ENCODE peak calls at places on chromosome 17, in six cellular contexts. One of them, this sample, is unnamed.

GRCh38 chr17:64180674-64181073 is 50.7 kb upstream of the ERN1 start:
- DNase-seq in heart right ventricle: no peak
- DNase-seq in stimulated activated CD4-positive, alpha-beta T cell treated with anti-CD3 and anti-CD28 coated beads, Interleukin-2, amount 100 ng/mL, for 4 hours: no peak
- DNase-seq in activated T-helper 1 cell treated with anti-CD3 and anti-CD28 coated beads, Interleukin-2, amount 50 U/mL, for 16 hours: no peak
- DNase-seq in brain microvascular endothelial cell: no peak
- DNase-seq in posterior cingulate gyrus: no peak
- DNase-seq in this sample: no peak

GRCh38 chr17:78144736-78145641 is 1.2 kb upstream of the C17orf99 start:
- DNase-seq in heart right ventricle: peak; percentile 64
- DNase-seq in stimulated activated CD4-positive, alpha-beta T cell treated with anti-CD3 and anti-CD28 coated beads, Interleukin-2, amount 100 ng/mL, for 4 hours: no peak
- DNase-seq in activated T-helper 1 cell treated with anti-CD3 and anti-CD28 coated beads, Interleukin-2, amount 50 U/mL, for 16 hours: no peak
- DNase-seq in brain microvascular endothelial cell: no peak
- DNase-seq in posterior cingulate gyrus: peak; percentile 28
- DNase-seq in this sample: no peak

GRCh38 chr17:39740357-39741111 is 2.8 kb downstream of the GRB7 start:
- DNase-seq in heart right ventricle: no peak
- DNase-seq in stimulated activated CD4-positive, alpha-beta T cell treated with anti-CD3 and anti-CD28 coated beads, Interleukin-2, amount 100 ng/mL, for 4 hours: no peak
- DNase-seq in activated T-helper 1 cell treated with anti-CD3 and anti-CD28 coated beads, Interleukin-2, amount 50 U/mL, for 16 hours: no peak
- DNase-seq in brain microvascular endothelial cell: peak; percentile 41
- DNase-seq in posterior cingulate gyrus: no peak
- DNase-seq in this sample: peak; percentile 35

GRCh38 chr17:58224315-58224714 is 5.3 kb upstream of the MKS1 start:
- DNase-seq in heart right ventricle: no peak
- DNase-seq in stimulated activated CD4-positive, alpha-beta T cell treated with anti-CD3 and anti-CD28 coated beads, Interleukin-2, amount 100 ng/mL, for 4 hours: no peak
- DNase-seq in activated T-helper 1 cell treated with anti-CD3 and anti-CD28 coated beads, Interleukin-2, amount 50 U/mL, for 16 hours: no peak
- DNase-seq in brain microvascular endothelial cell: peak; percentile 34
- DNase-seq in posterior cingulate gyrus: no peak
- DNase-seq in this sample: peak; percentile 73

GRCh38 chr17:59853168-59853918 is 39.4 kb downstream of the TUBD1 start:
- DNase-seq in heart right ventricle: no peak
- DNase-seq in stimulated activated CD4-positive, alpha-beta T cell treated with anti-CD3 and anti-CD28 coated beads, Interleukin-2, amount 100 ng/mL, for 4 hours: no peak
- DNase-seq in activated T-helper 1 cell treated with anti-CD3 and anti-CD28 coated beads, Interleukin-2, amount 50 U/mL, for 16 hours: no peak
- DNase-seq in brain microvascular endothelial cell: peak; percentile 84
- DNase-seq in posterior cingulate gyrus: no peak
- DNase-seq in this sample: peak; percentile 69

GRCh38 chr17:76529224-76529642 is 8.3 kb downstream of the CYGB start:
- DNase-seq in heart right ventricle: peak; percentile 80
- DNase-seq in stimulated activated CD4-positive, alpha-beta T cell treated with anti-CD3 and anti-CD28 coated beads, Interleukin-2, amount 100 ng/mL, for 4 hours: no peak
- DNase-seq in activated T-helper 1 cell treated with anti-CD3 and anti-CD28 coated beads, Interleukin-2, amount 50 U/mL, for 16 hours: no peak
- DNase-seq in brain microvascular endothelial cell: peak; percentile 57
- DNase-seq in posterior cingulate gyrus: no peak
- DNase-seq in this sample: peak; percentile 77

GRCh38 chr17:17403899-17404576 is 72.8 kb upstream of the MED9 start:
- DNase-seq in heart right ventricle: no peak
- DNase-seq in stimulated activated CD4-positive, alpha-beta T cell treated with anti-CD3 and anti-CD28 coated beads, Interleukin-2, amount 100 ng/mL, for 4 hours: peak; percentile 24
- DNase-seq in activated T-helper 1 cell treated with anti-CD3 and anti-CD28 coated beads, Interleukin-2, amount 50 U/mL, for 16 hours: peak; percentile 32
- DNase-seq in brain microvascular endothelial cell: no peak
- DNase-seq in posterior cingulate gyrus: no peak
- DNase-seq in this sample: no peak

GRCh38 chr17:8016632-8017424 is 14.4 kb downstream of the GUCY2D start:
- DNase-seq in heart right ventricle: no peak
- DNase-seq in stimulated activated CD4-positive, alpha-beta T cell treated with anti-CD3 and anti-CD28 coated beads, Interleukin-2, amount 100 ng/mL, for 4 hours: no peak
- DNase-seq in activated T-helper 1 cell treated with anti-CD3 and anti-CD28 coated beads, Interleukin-2, amount 50 U/mL, for 16 hours: no peak
- DNase-seq in brain microvascular endothelial cell: peak; percentile 12
- DNase-seq in posterior cingulate gyrus: peak; percentile 60
- DNase-seq in this sample: no peak

GRCh38 chr17:48225725-48226567 is 118.4 kb downstream of the SNX11 start:
- DNase-seq in heart right ventricle: no peak
- DNase-seq in stimulated activated CD4-positive, alpha-beta T cell treated with anti-CD3 and anti-CD28 coated beads, Interleukin-2, amount 100 ng/mL, for 4 hours: no peak
- DNase-seq in activated T-helper 1 cell treated with anti-CD3 and anti-CD28 coated beads, Interleukin-2, amount 50 U/mL, for 16 hours: no peak
- DNase-seq in brain microvascular endothelial cell: no peak
- DNase-seq in posterior cingulate gyrus: no peak
- DNase-seq in this sample: no peak

GRCh38 chr17:28363186-28363585 is 1.8 kb downstream of the SEBOX start:
- DNase-seq in heart right ventricle: no peak
- DNase-seq in stimulated activated CD4-positive, alpha-beta T cell treated with anti-CD3 and anti-CD28 coated beads, Interleukin-2, amount 100 ng/mL, for 4 hours: no peak
- DNase-seq in activated T-helper 1 cell treated with anti-CD3 and anti-CD28 coated beads, Interleukin-2, amount 50 U/mL, for 16 hours: no peak
- DNase-seq in brain microvascular endothelial cell: no peak
- DNase-seq in posterior cingulate gyrus: no peak
- DNase-seq in this sample: no peak

GRCh38 chr17:76540381-76541300 is 797 bp downstream of the PRCD start:
- DNase-seq in heart right ventricle: peak; percentile 90
- DNase-seq in stimulated activated CD4-positive, alpha-beta T cell treated with anti-CD3 and anti-CD28 coated beads, Interleukin-2, amount 100 ng/mL, for 4 hours: no peak
- DNase-seq in activated T-helper 1 cell treated with anti-CD3 and anti-CD28 coated beads, Interleukin-2, amount 50 U/mL, for 16 hours: no peak
- DNase-seq in brain microvascular endothelial cell: peak; percentile 97
- DNase-seq in posterior cingulate gyrus: peak; percentile 98
- DNase-seq in this sample: peak; percentile 94

GRCh38 chr17:48038687-48039086 is 1.1 kb upstream of the COPZ2 start:
- DNase-seq in heart right ventricle: no peak
- DNase-seq in stimulated activated CD4-positive, alpha-beta T cell treated with anti-CD3 and anti-CD28 coated beads, Interleukin-2, amount 100 ng/mL, for 4 hours: no peak
- DNase-seq in activated T-helper 1 cell treated with anti-CD3 and anti-CD28 coated beads, Interleukin-2, amount 50 U/mL, for 16 hours: no peak
- DNase-seq in brain microvascular endothelial cell: no peak
- DNase-seq in posterior cingulate gyrus: no peak
- DNase-seq in this sample: no peak

GRCh38 chr17:51119415-51120356 is 982 bp downstream of the SPAG9 start:
- DNase-seq in heart right ventricle: peak; percentile 39
- DNase-seq in stimulated activated CD4-positive, alpha-beta T cell treated with anti-CD3 and anti-CD28 coated beads, Interleukin-2, amount 100 ng/mL, for 4 hours: peak; percentile 14
- DNase-seq in activated T-helper 1 cell treated with anti-CD3 and anti-CD28 coated beads, Interleukin-2, amount 50 U/mL, for 16 hours: peak; percentile 4
- DNase-seq in brain microvascular endothelial cell: peak; percentile 13
- DNase-seq in posterior cingulate gyrus: no peak
- DNase-seq in this sample: peak; percentile 10

GRCh38 chr17:80781188-80781577 is 210.5 kb upstream of the CHMP6 start:
- DNase-seq in heart right ventricle: no peak
- DNase-seq in stimulated activated CD4-positive, alpha-beta T cell treated with anti-CD3 and anti-CD28 coated beads, Interleukin-2, amount 100 ng/mL, for 4 hours: no peak
- DNase-seq in activated T-helper 1 cell treated with anti-CD3 and anti-CD28 coated beads, Interleukin-2, amount 50 U/mL, for 16 hours: no peak
- DNase-seq in brain microvascular endothelial cell: no peak
- DNase-seq in posterior cingulate gyrus: no peak
- DNase-seq in this sample: no peak

GRCh38 chr17:266701-267656 is 85.5 kb upstream of the DOC2B start:
- DNase-seq in heart right ventricle: peak; percentile 48
- DNase-seq in stimulated activated CD4-positive, alpha-beta T cell treated with anti-CD3 and anti-CD28 coated beads, Interleukin-2, amount 100 ng/mL, for 4 hours: no peak
- DNase-seq in activated T-helper 1 cell treated with anti-CD3 and anti-CD28 coated beads, Interleukin-2, amount 50 U/mL, for 16 hours: no peak
- DNase-seq in brain microvascular endothelial cell: no peak
- DNase-seq in posterior cingulate gyrus: peak; percentile 4
- DNase-seq in this sample: no peak